ENCODE peak calls at places on chromosome 1, in seven cellular contexts. R is AG10803, P is OCI-LY7, E is neural crest cell, G is body of pancreas, V is fibroblast of the conjunctiva, Z is iris pigment epithelial cell. S is an unnamed sample.

GRCh38 chr1:44554706-44555105 is 119.6 kb downstream of the TMEM53 start:
- DNase-seq in G (no peak), V (no peak), R (peak), Z (no peak), E (no peak), P (no peak), S (no peak)

GRCh38 chr1:1173793-1174415 is at the start of gene TTLL10:
- DNase-seq in G (peak), V (no peak), P (no peak), Z (no peak), E (no peak), R (no peak), S (peak)

GRCh38 chr1:160637821-160638539 is 8.9 kb downstream of the SLAMF1 start:
- DNase-seq in R (no peak), Z (peak), E (no peak), V (no peak), P (no peak), G (no peak), S (peak)

GRCh38 chr1:108208724-108209404 is 8.7 kb upstream of the SLC25A24 start:
- DNase-seq in P (no peak), G (no peak), V (no peak), E (peak), R (no peak), Z (no peak), S (no peak)

GRCh38 chr1:166322470-166322869 is 155.7 kb upstream of the FAM78B start:
- DNase-seq in Z (no peak), E (no peak), R (no peak), G (no peak), P (no peak), V (no peak), S (no peak)

GRCh38 chr1:54227836-54228435 is 28.0 kb downstream of the MRPL37 start:
- DNase-seq in G (no peak), V (no peak), E (no peak), P (no peak), R (peak), Z (no peak), S (no peak)

GRCh38 chr1:44819594-44820327 is 11.4 kb downstream of the BTBD19 start:
- DNase-seq in G (peak), V (peak), R (peak), Z (peak), P (peak), E (peak), S (peak)

GRCh38 chr1:201176931-201177330 is 13.7 kb upstream of the IGFN1 start:
- DNase-seq in E (no peak), Z (peak), P (no peak), V (no peak), R (peak), G (no peak), S (no peak)

GRCh38 chr1:201597551-201598230 is 58.8 kb downstream of the NAV1 start:
- DNase-seq in P (no peak), G (peak), R (no peak), Z (no peak), V (no peak), E (no peak), S (no peak)

GRCh38 chr1:218411101-218411500 is 66.0 kb downstream of the TGFB2 start:
- DNase-seq in P (no peak), R (no peak), G (no peak), E (no peak), Z (no peak), V (no peak), S (no peak)

GRCh38 chr1:155077346-155077745 is 1.3 kb upstream of the EFNA3 start:
- DNase-seq in V (no peak), G (no peak), P (no peak), R (no peak), E (no peak), Z (no peak), S (no peak)

GRCh38 chr1:151238467-151238739 is 16.1 kb upstream of the PSMD4 start:
- DNase-seq in E (no peak), Z (peak), P (no peak), G (no peak), V (peak), R (peak), S (no peak)

GRCh38 chr1:9849691-9850441 is 26.1 kb upstream of the CLSTN1 start:
- DNase-seq in V (no peak), P (peak), G (no peak), Z (no peak), E (no peak), R (no peak), S (no peak)